ENCODE peak calls at places on chromosomes 3 and 15, in six cellular contexts. Z, S, X, T, W and K are unnamed samples.
A peak's percentile ranks its signal among the peaks of the same experiment; 100 is the strongest.

GRCh38 chr3:15766406-15766805 is 31.4 kb downstream of the ANKRD28 start:
- DNase-seq in X (no peak), S (no peak), T (no peak), Z (no peak), W (no peak), K (no peak)

GRCh38 chr15:84947947-84948830 is 33.5 kb upstream of the PDE8A start:
- DNase-seq in Z (no peak), T (peak; percentile 90), W (no peak), S (no peak), X (no peak), K (no peak)

GRCh38 chr3:180700941-180701340 is 21.7 kb upstream of the CCDC39 start:
- DNase-seq in W (no peak), T (peak; percentile 4), X (no peak), Z (no peak), S (no peak), K (no peak)

GRCh38 chr3:88282519-88283241 is 132.9 kb downstream of the C3orf38 start:
- DNase-seq in W (no peak), X (no peak), Z (no peak), T (no peak), S (no peak), K (no peak)

GRCh38 chr15:80861776-80862175 is 82.6 kb downstream of the CEMIP start:
- DNase-seq in Z (no peak), S (peak; percentile 30), W (no peak), T (no peak), X (no peak), K (no peak)

GRCh38 chr3:63364495-63364894 is 86.4 kb downstream of the SYNPR start:
- DNase-seq in W (no peak), T (peak; percentile 45), S (no peak), Z (no peak), X (no peak), K (peak; percentile 60)

GRCh38 chr3:72270072-72270611 is 485.2 kb upstream of the PROK2 start:
- DNase-seq in W (no peak), T (peak; percentile 87), Z (no peak), S (no peak), X (no peak), K (peak; percentile 70)

GRCh38 chr3:149542375-149543312 is 68.1 kb downstream of the TM4SF4 start:
- DNase-seq in S (no peak), Z (no peak), W (no peak), T (no peak), X (no peak), K (no peak)

GRCh38 chr3:160482796-160483195 is 33.2 kb upstream of the TRIM59 start:
- DNase-seq in X (no peak), S (no peak), Z (no peak), T (no peak), W (no peak), K (no peak)

GRCh38 chr3:14991818-14992612 is 44.6 kb downstream of the NR2C2 start:
- DNase-seq in T (no peak), X (no peak), Z (no peak), W (no peak), S (no peak), K (no peak)

GRCh38 chr3:13025778-13026518 is 47.3 kb downstream of the IQSEC1 start:
- DNase-seq in W (no peak), T (no peak), Z (no peak), S (no peak), X (no peak), K (no peak)

GRCh38 chr3:177447938-177448337 is 250.7 kb upstream of the TBL1XR1 start:
- DNase-seq in T (no peak), X (no peak), W (no peak), Z (no peak), S (no peak), K (no peak)

GRCh38 chr3:18423401-18424212 is 1.5 kb downstream of the SATB1 start:
- DNase-seq in T (peak; percentile 53), W (no peak), Z (peak; percentile 62), X (no peak), S (no peak), K (peak; percentile 30)

GRCh38 chr3:195451373-195452000 is 8.7 kb upstream of the ACAP2 start:
- DNase-seq in W (no peak), X (no peak), Z (no peak), T (no peak), S (peak; percentile 35), K (no peak)

GRCh38 chr3:26118165-26118564 is 328.3 kb downstream of the OXSM start:
- DNase-seq in W (no peak), T (no peak), S (no peak), X (no peak), Z (no peak), K (no peak)

GRCh38 chr3:42539871-42540714 is 37.6 kb downstream of the VIPR1 start:
- DNase-seq in S (no peak), W (peak; percentile 45), T (peak; percentile 56), X (no peak), Z (peak; percentile 73), K (peak; percentile 70)

GRCh38 chr3:37862219-37862711 is 585 bp downstream of the CTDSPL start:
- DNase-seq in S (no peak), T (peak; percentile 83), W (peak; percentile 45), X (peak; percentile 22), Z (peak; percentile 12), K (no peak)

GRCh38 chr3:78659386-78659987 is 1108.3 kb downstream of the ROBO1 start:
- DNase-seq in X (peak; percentile 54), W (peak; percentile 0), S (no peak), Z (peak; percentile 32), T (peak; percentile 27), K (no peak)

GRCh38 chr15:43463542-43463941 is 29.4 kb downstream of the TP53BP1 start:
- DNase-seq in W (no peak), Z (no peak), T (peak; percentile 58), X (no peak), S (no peak), K (no peak)

GRCh38 chr15:58109419-58109818 is 28.8 kb upstream of the AQP9 start:
- DNase-seq in T (no peak), X (no peak), W (no peak), S (no peak), Z (no peak), K (no peak)

GRCh38 chr3:39383913-39384664 is 919 bp downstream of the SLC25A38 start:
- DNase-seq in X (no peak), S (no peak), T (peak; percentile 100), Z (peak; percentile 95), W (peak; percentile 97), K (peak; percentile 97)

GRCh38 chr3:60839242-60839641 is 412.0 kb downstream of the FHIT start:
- DNase-seq in S (no peak), W (no peak), X (peak; percentile 67), T (no peak), Z (no peak), K (no peak)

GRCh38 chr3:190070623-190071347 is 49.9 kb downstream of the P3H2 start:
- DNase-seq in Z (no peak), S (no peak), W (no peak), X (no peak), T (no peak), K (no peak)

GRCh38 chr3:24829011-24829581 is 334.4 kb upstream of the THRB start:
- DNase-seq in S (no peak), Z (no peak), X (no peak), W (no peak), T (peak; percentile 66), K (peak; percentile 82)

GRCh38 chr3:63279000-63279366 is 875 bp downstream of the SYNPR start:
- DNase-seq in W (no peak), S (no peak), Z (no peak), X (no peak), T (peak; percentile 20), K (peak; percentile 17)

GRCh38 chr15:75720787-75721461 is 8.3 kb upstream of the CSPG4 start:
- DNase-seq in W (peak; percentile 62), X (no peak), S (peak; percentile 65), Z (peak; percentile 23), T (no peak), K (no peak)

GRCh38 chr3:188220988-188221818 is 67.2 kb downstream of the LPP start:
- DNase-seq in T (peak; percentile 35), Z (no peak), X (no peak), W (no peak), S (no peak), K (no peak)

GRCh38 chr15:80567721-80568157 is 127.4 kb upstream of the ABHD17C start:
- DNase-seq in W (no peak), Z (peak; percentile 22), T (peak; percentile 85), S (peak; percentile 64), X (peak; percentile 85), K (peak; percentile 77)

GRCh38 chr15:64045774-64046346 is 425 bp downstream of the DAPK2 start:
- DNase-seq in X (no peak), Z (peak; percentile 27), S (no peak), W (no peak), T (no peak), K (no peak)

GRCh38 chr3:149648525-149648924 is 9.3 kb downstream of the WWTR1 start:
- DNase-seq in S (no peak), X (no peak), Z (no peak), W (no peak), T (no peak), K (no peak)

GRCh38 chr3:146172586-146172985 is 11.6 kb upstream of the PLOD2 start:
- DNase-seq in W (no peak), S (no peak), X (no peak), T (no peak), Z (no peak), K (peak; percentile 23)

GRCh38 chr3:108182339-108182738 is 39.9 kb downstream of the IFT57 start:
- DNase-seq in X (no peak), Z (no peak), T (no peak), S (no peak), W (no peak), K (no peak)